ENCODE peak calls at places on chromosomes 2 and 18, in ten cellular contexts. T is HCT116; B is activated CD4-positive, alpha-beta T cell treated with anti-CD3 and anti-CD28 coated beads, Interleukin-2, amount 50 U/mL, for 1 hour; D is HFF-Myc; I is effector CD4-positive, alpha-beta T cell; J is cardiac fibroblast; X is activated effector memory CD4-positive, alpha-beta T cell treated with anti-CD3 and anti-CD28 coated beads, Interleukin-2, amount 50 U/mL, for 16 hours; S is NCI-H510A treated with DMSO at 0.1 percent for 48 hours; K is activated T-helper 1 cell treated with Interleukin-2 at 50 U/mL for 16 hours; G is NCI-H774. L is an unnamed sample.

GRCh38 chr2:8374782-8375181 is 307.1 kb upstream of the ID2 start:
- DNase-seq in K (no peak), G (no peak), J (no peak), T (no peak), B (no peak), S (no peak), X (no peak), I (no peak), D (no peak), L (no peak)

GRCh38 chr18:10040287-10041011 is 126.6 kb downstream of the VAPA start:
- DNase-seq in K (no peak), B (no peak), G (no peak), X (no peak), D (no peak), S (no peak), J (peak; percentile 87), T (no peak), I (no peak), L (no peak)

GRCh38 chr2:43819489-43820163 is 19.0 kb downstream of the ABCG5 start:
- DNase-seq in I (no peak), T (no peak), J (no peak), X (no peak), S (no peak), G (no peak), B (no peak), D (no peak), K (no peak), L (no peak)

GRCh38 chr2:158825021-158825420 is 29.9 kb downstream of the DAPL1 start:
- DNase-seq in D (no peak), X (no peak), S (no peak), B (no peak), J (no peak), K (no peak), T (no peak), I (no peak), G (no peak), L (no peak)

GRCh38 chr2:197031805-197032204 is 105.3 kb upstream of the PGAP1 start:
- DNase-seq in J (peak; percentile 21), T (no peak), S (no peak), K (no peak), B (no peak), G (no peak), D (no peak), I (no peak), X (no peak), L (no peak)

GRCh38 chr2:39265315-39265714 is 21.5 kb upstream of the CDKL4 start:
- DNase-seq in G (peak; percentile 48), D (no peak), X (no peak), I (no peak), B (no peak), J (no peak), K (no peak), S (no peak), T (no peak), L (peak; percentile 83)

GRCh38 chr2:287471-287885 is 413 bp downstream of the ALKAL2 start:
- DNase-seq in J (peak; percentile 46), D (no peak), I (no peak), T (no peak), G (no peak), S (no peak), X (no peak), B (no peak), K (no peak), L (peak; percentile 42)

GRCh38 chr2:96407919-96408550 is 72.5 kb downstream of the NCAPH start:
- DNase-seq in S (no peak), X (no peak), K (no peak), T (no peak), B (no peak), G (no peak), J (no peak), I (no peak), D (no peak), L (no peak)

GRCh38 chr2:238425979-238426567 is 654 bp upstream of the ASB1 start:
- DNase-seq in K (no peak), B (no peak), D (no peak), J (peak; percentile 74), S (peak; percentile 55), X (no peak), G (peak; percentile 9), I (no peak), T (peak; percentile 28), L (peak; percentile 77)

GRCh38 chr18:62389761-62390481 is 64.8 kb downstream of the TNFRSF11A start:
- DNase-seq in S (no peak), X (no peak), D (no peak), B (no peak), T (no peak), J (peak; percentile 58), I (no peak), K (no peak), G (no peak), L (no peak)

GRCh38 chr18:58140366-58141325 is 96.6 kb downstream of the NEDD4L start:
- DNase-seq in S (peak; percentile 28), D (no peak), I (no peak), T (no peak), B (no peak), X (no peak), K (no peak), G (no peak), J (no peak), L (peak; percentile 91)

GRCh38 chr18:30999186-30999585 is 43.4 kb downstream of the DSC3 start:
- DNase-seq in J (peak; percentile 2), D (no peak), K (no peak), S (no peak), X (no peak), I (no peak), T (no peak), B (no peak), G (no peak), L (no peak)

GRCh38 chr2:37488911-37489310 is 144.5 kb downstream of the QPCT start:
- DNase-seq in B (no peak), G (no peak), I (no peak), J (no peak), S (no peak), X (no peak), K (no peak), T (no peak), D (no peak), L (no peak)

GRCh38 chr18:13139885-13140450 is 78.6 kb upstream of the LDLRAD4 start:
- DNase-seq in B (no peak), K (no peak), J (no peak), G (no peak), T (no peak), I (no peak), X (no peak), S (no peak), D (no peak), L (no peak)

GRCh38 chr2:47076586-47077441 is 78.3 kb downstream of the STPG4 start:
- DNase-seq in D (peak; percentile 84), T (peak; percentile 94), G (peak; percentile 25), S (no peak), J (peak; percentile 94), X (no peak), K (no peak), I (no peak), B (no peak), L (no peak)

GRCh38 chr2:13550832-13551231 is 834.1 kb downstream of the TRIB2 start:
- DNase-seq in X (no peak), G (no peak), T (no peak), B (no peak), I (no peak), K (no peak), S (peak; percentile 39), D (no peak), J (no peak), L (no peak)

GRCh38 chr18:31401156-31402025 is 24.8 kb downstream of the DSG4 start:
- DNase-seq in I (no peak), D (no peak), T (no peak), X (no peak), B (no peak), S (peak; percentile 49), G (peak; percentile 27), J (no peak), K (no peak), L (no peak)

GRCh38 chr2:37457401-37457901 is 113.0 kb downstream of the QPCT start:
- DNase-seq in I (no peak), D (no peak), J (peak; percentile 54), T (no peak), B (no peak), G (no peak), K (no peak), X (no peak), S (no peak), L (no peak)

GRCh38 chr2:105396254-105397024 is 2.4 kb downstream of the FHL2 start:
- DNase-seq in K (no peak), J (peak; percentile 88), B (no peak), I (no peak), S (no peak), G (no peak), D (peak; percentile 98), T (peak; percentile 95), X (peak; percentile 75), L (no peak)

GRCh38 chr2:240252872-240253511 is 112.5 kb upstream of the OTOS start:
- DNase-seq in I (no peak), D (no peak), J (no peak), X (peak; percentile 44), S (no peak), B (no peak), K (no peak), G (no peak), T (no peak), L (no peak)

GRCh38 chr2:188773075-188773474 is 201.1 kb upstream of the COL3A1 start:
- DNase-seq in B (no peak), J (peak; percentile 59), I (no peak), T (no peak), X (no peak), S (peak; percentile 80), G (no peak), D (no peak), K (no peak), L (peak; percentile 85)

GRCh38 chr2:46087492-46087891 is 209.7 kb upstream of the EPAS1 start:
- DNase-seq in G (no peak), S (no peak), I (no peak), J (no peak), D (no peak), B (no peak), K (no peak), T (no peak), X (no peak), L (no peak)

GRCh38 chr2:219630770-219631405 is 3.5 kb downstream of the SLC4A3 start:
- DNase-seq in I (no peak), B (no peak), J (no peak), K (no peak), X (peak; percentile 41), G (no peak), D (no peak), S (no peak), T (no peak), L (peak; percentile 1)

GRCh38 chr2:1713156-1713838 is 31.0 kb downstream of the PXDN start:
- DNase-seq in I (no peak), J (no peak), D (no peak), G (no peak), B (no peak), T (no peak), K (no peak), S (no peak), X (no peak), L (no peak)

GRCh38 chr18:62616331-62616805 is 93.5 kb downstream of the ZCCHC2 start:
- DNase-seq in G (no peak), S (no peak), J (peak; percentile 52), D (peak; percentile 54), X (no peak), B (no peak), T (no peak), K (no peak), I (no peak), L (no peak)

GRCh38 chr2:45253151-45253550 is 243.9 kb upstream of the SIX2 start:
- DNase-seq in J (no peak), K (no peak), T (no peak), D (no peak), X (no peak), G (no peak), S (no peak), I (no peak), B (no peak), L (no peak)

GRCh38 chr2:12797815-12798214 is 81.1 kb downstream of the TRIB2 start:
- DNase-seq in I (no peak), T (no peak), D (no peak), S (no peak), X (no peak), G (no peak), K (no peak), B (no peak), J (peak; percentile 92), L (no peak)

GRCh38 chr2:19745318-19746136 is 156.3 kb downstream of the TTC32 start:
- DNase-seq in X (no peak), B (no peak), S (no peak), G (no peak), K (no peak), D (no peak), I (no peak), J (no peak), T (no peak), L (no peak)